ENCODE peak calls at places on chromosomes 4 and X, in seven cellular contexts. A is Calu3, D is ecto neural progenitor cell, Z is amniotic stem cell, J is AG10803, K is SW480, E is HEK293T. G is an unnamed sample.

GRCh38 chr4:86965019-86965976 is 30.5 kb downstream of the AFF1 start:
- DNase-seq in J (no peak), Z (no peak), K (no peak), D (no peak), A (no peak), E (no peak), G (no peak)

GRCh38 chr4:151417164-151417571 is 8.2 kb downstream of the FHIP1A start:
- DNase-seq in E (no peak), D (no peak), A (no peak), K (no peak), J (no peak), Z (no peak), G (no peak)

GRCh38 chrX:54044877-54045328 is 630 bp upstream of the PHF8 start:
- DNase-seq in D (no peak), Z (no peak), A (no peak), E (no peak), J (no peak), K (no peak), G (no peak)

GRCh38 chrX:137427813-137428212 is 138.1 kb upstream of the ZIC3 start:
- DNase-seq in Z (no peak), K (no peak), E (no peak), D (no peak), J (peak), A (no peak), G (peak)

GRCh38 chr4:95676190-95676589 is 127.4 kb upstream of the UNC5C start:
- DNase-seq in K (no peak), E (no peak), A (no peak), J (no peak), D (no peak), Z (no peak), G (no peak)

GRCh38 chr4:70746179-70746839 is 24.5 kb downstream of the RUFY3 start:
- DNase-seq in D (no peak), A (no peak), Z (no peak), J (peak), K (no peak), E (no peak), G (no peak)

GRCh38 chr4:183182873-183183725 is 84.0 kb downstream of the WWC2 start:
- DNase-seq in J (peak), D (peak), K (peak), E (no peak), Z (peak), A (peak), G (peak)

GRCh38 chr4:170087163-170087700 is 2.5 kb downstream of the AADAT start:
- DNase-seq in E (no peak), Z (no peak), D (no peak), J (peak), A (no peak), K (no peak), G (no peak)

GRCh38 chr4:53921856-53922255 is 142.5 kb downstream of the CHIC2 start:
- DNase-seq in A (no peak), K (no peak), Z (no peak), J (no peak), E (no peak), D (no peak), G (no peak)

GRCh38 chr4:82044141-82044993 is 329.4 kb downstream of the HNRNPD start:
- DNase-seq in A (peak), K (peak), J (peak), Z (no peak), D (peak), E (peak), G (peak)

GRCh38 chr4:145531193-145531592 is 49.5 kb downstream of the SMAD1 start:
- DNase-seq in J (no peak), Z (no peak), K (no peak), E (no peak), A (no peak), D (no peak), G (peak)

GRCh38 chr4:15778191-15778741 is at the start of gene CD38:
- DNase-seq in Z (no peak), E (no peak), K (no peak), D (no peak), J (no peak), A (peak), G (peak)